ENCODE peak calls at places on chromosome 10, in seven cellular contexts. One of them, this sample, is unnamed.

GRCh38 chr10:124939290-124939689 is 2.6 kb upstream of the ZRANB1 start:
- DNase-seq in endothelial cell: no peak
- DNase-seq in heart right ventricle: no peak
- DNase-seq in progenitor cell of endocrine pancreas: no peak
- DNase-seq in mucosa of descending colon: no peak
- DNase-seq in GM23338: no peak
- DNase-seq in MM.1S: no peak
- DNase-seq in this sample: no peak

GRCh38 chr10:124287791-124288190 is 130.9 kb downstream of the OAT start:
- DNase-seq in endothelial cell: no peak
- DNase-seq in heart right ventricle: no peak
- DNase-seq in progenitor cell of endocrine pancreas: no peak
- DNase-seq in mucosa of descending colon: no peak
- DNase-seq in GM23338: no peak
- DNase-seq in MM.1S: no peak
- DNase-seq in this sample: no peak

GRCh38 chr10:3781458-3782098 is 3.4 kb downstream of the KLF6 start:
- DNase-seq in endothelial cell: peak; percentile 52
- DNase-seq in heart right ventricle: peak; percentile 62
- DNase-seq in progenitor cell of endocrine pancreas: no peak
- DNase-seq in mucosa of descending colon: peak; percentile 74
- DNase-seq in GM23338: no peak
- DNase-seq in MM.1S: no peak
- DNase-seq in this sample: no peak

GRCh38 chr10:110502851-110503301 is 5.2 kb downstream of the DUSP5 start:
- DNase-seq in endothelial cell: no peak
- DNase-seq in heart right ventricle: no peak
- DNase-seq in progenitor cell of endocrine pancreas: no peak
- DNase-seq in mucosa of descending colon: no peak
- DNase-seq in GM23338: no peak
- DNase-seq in MM.1S: peak; percentile 73
- DNase-seq in this sample: peak; percentile 57

GRCh38 chr10:1153253-1153763 is 97.1 kb downstream of the WDR37 start:
- DNase-seq in endothelial cell: no peak
- DNase-seq in heart right ventricle: no peak
- DNase-seq in progenitor cell of endocrine pancreas: no peak
- DNase-seq in mucosa of descending colon: no peak
- DNase-seq in GM23338: no peak
- DNase-seq in MM.1S: no peak
- DNase-seq in this sample: no peak

GRCh38 chr10:62626817-62627216 is 177.7 kb upstream of the ADO start:
- DNase-seq in endothelial cell: no peak
- DNase-seq in heart right ventricle: no peak
- DNase-seq in progenitor cell of endocrine pancreas: no peak
- DNase-seq in mucosa of descending colon: no peak
- DNase-seq in GM23338: peak; percentile 36
- DNase-seq in MM.1S: no peak
- DNase-seq in this sample: no peak

GRCh38 chr10:130485241-130485957 is 349.2 kb downstream of the GLRX3 start:
- DNase-seq in endothelial cell: no peak
- DNase-seq in heart right ventricle: no peak
- DNase-seq in progenitor cell of endocrine pancreas: no peak
- DNase-seq in mucosa of descending colon: no peak
- DNase-seq in GM23338: no peak
- DNase-seq in MM.1S: no peak
- DNase-seq in this sample: no peak

GRCh38 chr10:44960098-44960480 is 487 bp downstream of the RASSF4 start:
- DNase-seq in endothelial cell: no peak
- DNase-seq in heart right ventricle: no peak
- DNase-seq in progenitor cell of endocrine pancreas: no peak
- DNase-seq in mucosa of descending colon: no peak
- DNase-seq in GM23338: peak; percentile 56
- DNase-seq in MM.1S: peak; percentile 44
- DNase-seq in this sample: no peak

GRCh38 chr10:47062801-47063200 is 151.6 kb downstream of the PTPN20 start:
- DNase-seq in endothelial cell: no peak
- DNase-seq in heart right ventricle: no peak
- DNase-seq in progenitor cell of endocrine pancreas: no peak
- DNase-seq in mucosa of descending colon: no peak
- DNase-seq in GM23338: peak; percentile 64
- DNase-seq in MM.1S: no peak
- DNase-seq in this sample: no peak

GRCh38 chr10:73746721-73747120 is 2.5 kb downstream of the SEC24C start:
- DNase-seq in endothelial cell: no peak
- DNase-seq in heart right ventricle: no peak
- DNase-seq in progenitor cell of endocrine pancreas: no peak
- DNase-seq in mucosa of descending colon: no peak
- DNase-seq in GM23338: no peak
- DNase-seq in MM.1S: no peak
- DNase-seq in this sample: no peak

GRCh38 chr10:32005050-32005449 is 51.2 kb downstream of the KIF5B start:
- DNase-seq in endothelial cell: peak; percentile 46
- DNase-seq in heart right ventricle: no peak
- DNase-seq in progenitor cell of endocrine pancreas: no peak
- DNase-seq in mucosa of descending colon: no peak
- DNase-seq in GM23338: peak; percentile 75
- DNase-seq in MM.1S: peak; percentile 59
- DNase-seq in this sample: peak; percentile 34

GRCh38 chr10:101299211-101299610 is 54.8 kb upstream of the BTRC start:
- DNase-seq in endothelial cell: no peak
- DNase-seq in heart right ventricle: no peak
- DNase-seq in progenitor cell of endocrine pancreas: no peak
- DNase-seq in mucosa of descending colon: no peak
- DNase-seq in GM23338: no peak
- DNase-seq in MM.1S: no peak
- DNase-seq in this sample: no peak

GRCh38 chr10:117441812-117442443 is 66.7 kb upstream of the PDZD8 start:
- DNase-seq in endothelial cell: no peak
- DNase-seq in heart right ventricle: no peak
- DNase-seq in progenitor cell of endocrine pancreas: no peak
- DNase-seq in mucosa of descending colon: no peak
- DNase-seq in GM23338: no peak
- DNase-seq in MM.1S: no peak
- DNase-seq in this sample: no peak

GRCh38 chr10:99658622-99659030 is 683 bp upstream of the ENTPD7 start:
- DNase-seq in endothelial cell: peak; percentile 13
- DNase-seq in heart right ventricle: peak; percentile 25
- DNase-seq in progenitor cell of endocrine pancreas: no peak
- DNase-seq in mucosa of descending colon: peak; percentile 80
- DNase-seq in GM23338: peak; percentile 40
- DNase-seq in MM.1S: no peak
- DNase-seq in this sample: no peak

GRCh38 chr10:119006451-119007210 is 22.9 kb upstream of the NANOS1 start:
- DNase-seq in endothelial cell: no peak
- DNase-seq in heart right ventricle: no peak
- DNase-seq in progenitor cell of endocrine pancreas: no peak
- DNase-seq in mucosa of descending colon: no peak
- DNase-seq in GM23338: no peak
- DNase-seq in MM.1S: no peak
- DNase-seq in this sample: no peak

GRCh38 chr10:34316154-34316553 is 498.9 kb downstream of the PARD3 start:
- DNase-seq in endothelial cell: no peak
- DNase-seq in heart right ventricle: no peak
- DNase-seq in progenitor cell of endocrine pancreas: no peak
- DNase-seq in mucosa of descending colon: no peak
- DNase-seq in GM23338: no peak
- DNase-seq in MM.1S: no peak
- DNase-seq in this sample: no peak

GRCh38 chr10:72426982-72427381 is 72.3 kb upstream of the DNAJB12 start:
- DNase-seq in endothelial cell: peak; percentile 32
- DNase-seq in heart right ventricle: no peak
- DNase-seq in progenitor cell of endocrine pancreas: no peak
- DNase-seq in mucosa of descending colon: no peak
- DNase-seq in GM23338: peak; percentile 79
- DNase-seq in MM.1S: no peak
- DNase-seq in this sample: no peak

GRCh38 chr10:30160431-30160982 is 101.1 kb upstream of the JCAD start:
- DNase-seq in endothelial cell: no peak
- DNase-seq in heart right ventricle: no peak
- DNase-seq in progenitor cell of endocrine pancreas: no peak
- DNase-seq in mucosa of descending colon: no peak
- DNase-seq in GM23338: no peak
- DNase-seq in MM.1S: no peak
- DNase-seq in this sample: no peak

DNA sequence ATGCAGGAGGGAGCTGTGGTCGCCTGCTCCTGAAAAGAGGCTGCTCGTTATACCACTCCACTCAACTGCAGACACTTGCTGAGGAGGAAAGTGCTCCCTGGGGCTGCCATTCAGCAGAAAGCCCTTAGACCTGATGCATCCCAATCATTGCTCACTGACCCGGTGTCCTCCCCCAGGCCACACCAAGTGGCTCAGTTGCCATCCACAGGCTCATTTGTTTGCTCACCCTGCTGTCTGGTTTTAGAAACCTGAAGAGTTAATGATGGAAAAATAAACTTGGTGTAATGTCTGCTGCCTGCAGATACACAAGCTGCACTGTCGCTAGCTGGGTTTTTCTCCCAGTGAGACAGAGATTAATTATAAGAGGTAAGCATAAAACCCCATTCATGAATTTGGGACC is 280.5 kb downstream of the GFRA1 start:
- DNase-seq in endothelial cell: no peak
- DNase-seq in heart right ventricle: no peak
- DNase-seq in progenitor cell of endocrine pancreas: no peak
- DNase-seq in mucosa of descending colon: no peak
- DNase-seq in GM23338: no peak
- DNase-seq in MM.1S: no peak
- DNase-seq in this sample: no peak
- TF ChIP-seq CTCF in endothelial cell: no peak
- TF ChIP-seq CTCF in heart right ventricle: no peak
- TF ChIP-seq CTCF in progenitor cell of endocrine pancreas: no peak
- TF ChIP-seq CTCF in mucosa of descending colon: no peak
- TF ChIP-seq CTCF in GM23338: no peak
- TF ChIP-seq CTCF in MM.1S: no peak
- TF ChIP-seq CTCF in this sample: no peak

GRCh38 chr10:4867109-4867519 is 41.1 kb downstream of the AKR1E2 start:
- DNase-seq in endothelial cell: no peak
- DNase-seq in heart right ventricle: no peak
- DNase-seq in progenitor cell of endocrine pancreas: no peak
- DNase-seq in mucosa of descending colon: no peak
- DNase-seq in GM23338: no peak
- DNase-seq in MM.1S: no peak
- DNase-seq in this sample: no peak

GRCh38 chr10:4868357-4868657 is 42.3 kb downstream of the AKR1E2 start:
- DNase-seq in endothelial cell: no peak
- DNase-seq in heart right ventricle: no peak
- DNase-seq in progenitor cell of endocrine pancreas: no peak
- DNase-seq in mucosa of descending colon: no peak
- DNase-seq in GM23338: no peak
- DNase-seq in MM.1S: no peak
- DNase-seq in this sample: no peak

GRCh38 chr10:4865945-4866661 is 40.1 kb downstream of the AKR1E2 start:
- DNase-seq in endothelial cell: no peak
- DNase-seq in heart right ventricle: no peak
- DNase-seq in progenitor cell of endocrine pancreas: no peak
- DNase-seq in mucosa of descending colon: no peak
- DNase-seq in GM23338: no peak
- DNase-seq in MM.1S: no peak
- DNase-seq in this sample: no peak

DNA sequence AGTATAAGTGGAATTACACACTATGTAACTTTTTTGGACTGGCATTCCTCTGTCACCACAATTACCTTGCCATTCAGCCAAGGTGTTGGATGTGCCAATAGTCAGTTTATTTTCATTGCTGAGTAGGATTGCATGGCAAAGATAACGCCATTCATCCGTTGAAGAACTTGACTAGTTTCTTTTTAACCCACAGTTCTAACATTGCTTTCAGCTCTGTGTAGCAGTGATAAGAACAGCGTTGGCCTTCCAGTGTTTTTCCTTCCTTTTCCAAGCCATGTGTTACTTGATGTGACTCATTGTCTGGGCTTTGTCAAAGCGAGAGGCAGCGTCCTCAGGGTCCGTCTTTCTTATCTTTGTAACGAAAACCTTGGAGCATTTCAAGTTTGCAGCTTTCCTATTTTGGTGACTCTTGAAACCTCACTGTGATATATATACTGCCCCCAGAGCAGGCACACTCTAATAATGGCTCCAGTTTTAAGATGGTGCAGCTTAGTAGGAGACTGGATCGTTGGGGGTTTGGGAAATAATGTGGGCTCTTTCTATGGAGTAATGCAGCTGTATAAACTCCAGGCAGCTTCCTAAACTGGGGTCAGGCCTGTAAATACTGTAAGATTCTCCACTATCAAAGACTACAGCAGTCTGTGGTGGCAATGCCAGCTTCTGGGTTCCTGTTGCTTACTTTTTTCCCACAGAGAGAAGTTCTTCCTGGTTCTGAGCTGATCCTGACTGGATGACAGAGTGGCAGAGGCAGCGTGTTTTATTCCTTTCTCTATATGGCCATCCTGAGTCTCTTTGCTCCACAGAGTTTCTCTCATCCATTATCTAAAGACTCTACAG is 41.7 kb downstream of the AKR1E2 start:
- DNase-seq in endothelial cell: peak; percentile 25
- DNase-seq in heart right ventricle: no peak
- DNase-seq in progenitor cell of endocrine pancreas: no peak
- DNase-seq in mucosa of descending colon: no peak
- DNase-seq in GM23338: no peak
- DNase-seq in MM.1S: no peak
- DNase-seq in this sample: no peak
- TF ChIP-seq CTCF in endothelial cell: no peak
- TF ChIP-seq CTCF in heart right ventricle: no peak
- TF ChIP-seq CTCF in progenitor cell of endocrine pancreas: no peak
- TF ChIP-seq CTCF in mucosa of descending colon: no peak
- TF ChIP-seq CTCF in GM23338: no peak
- TF ChIP-seq CTCF in MM.1S: no peak
- TF ChIP-seq CTCF in this sample: no peak

GRCh38 chr10:22103701-22104100 is 100.2 kb upstream of the DNAJC1 start:
- DNase-seq in endothelial cell: no peak
- DNase-seq in heart right ventricle: no peak
- DNase-seq in progenitor cell of endocrine pancreas: no peak
- DNase-seq in mucosa of descending colon: no peak
- DNase-seq in GM23338: peak; percentile 63
- DNase-seq in MM.1S: no peak
- DNase-seq in this sample: peak; percentile 28
- TF ChIP-seq CTCF in endothelial cell: no peak
- TF ChIP-seq CTCF in heart right ventricle: no peak
- TF ChIP-seq CTCF in progenitor cell of endocrine pancreas: peak; percentile 43
- TF ChIP-seq CTCF in mucosa of descending colon: no peak
- TF ChIP-seq CTCF in GM23338: peak; percentile 80
- TF ChIP-seq CTCF in MM.1S: peak; percentile 22
- TF ChIP-seq CTCF in this sample: peak; percentile 30

DNA sequence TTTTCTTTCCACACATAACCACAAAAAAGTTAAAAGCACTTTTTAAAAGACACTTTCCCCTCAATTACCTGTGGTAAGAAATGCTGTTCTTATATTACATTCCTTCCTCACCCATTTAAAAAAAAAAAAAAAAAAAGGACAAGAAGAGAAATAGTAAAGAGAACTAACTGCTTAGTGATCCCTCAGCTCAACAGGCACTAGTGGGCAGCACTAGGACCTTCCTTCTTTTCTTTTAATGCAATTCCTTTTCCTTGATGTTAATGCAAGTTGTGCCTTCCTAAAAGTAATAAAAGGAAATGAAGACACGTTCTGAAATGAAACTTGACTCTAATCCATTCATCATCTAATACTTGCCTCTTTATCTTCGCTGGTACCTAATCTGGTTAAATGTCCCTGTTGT is 189.6 kb downstream of the TCF7L2 start:
- DNase-seq in endothelial cell: no peak
- DNase-seq in heart right ventricle: no peak
- DNase-seq in progenitor cell of endocrine pancreas: no peak
- DNase-seq in mucosa of descending colon: no peak
- DNase-seq in GM23338: no peak
- DNase-seq in MM.1S: no peak
- DNase-seq in this sample: no peak
- TF ChIP-seq CTCF in endothelial cell: no peak
- TF ChIP-seq CTCF in heart right ventricle: peak; percentile 20
- TF ChIP-seq CTCF in progenitor cell of endocrine pancreas: peak; percentile 20
- TF ChIP-seq CTCF in mucosa of descending colon: no peak
- TF ChIP-seq CTCF in GM23338: peak; percentile 45
- TF ChIP-seq CTCF in MM.1S: no peak
- TF ChIP-seq CTCF in this sample: no peak

GRCh38 chr10:78258303-78259030 is 224.8 kb downstream of the RPS24 start:
- DNase-seq in endothelial cell: no peak
- DNase-seq in heart right ventricle: no peak
- DNase-seq in progenitor cell of endocrine pancreas: no peak
- DNase-seq in mucosa of descending colon: no peak
- DNase-seq in GM23338: peak; percentile 28
- DNase-seq in MM.1S: no peak
- DNase-seq in this sample: no peak
- TF ChIP-seq CTCF in endothelial cell: no peak
- TF ChIP-seq CTCF in heart right ventricle: no peak
- TF ChIP-seq CTCF in progenitor cell of endocrine pancreas: peak; percentile 17
- TF ChIP-seq CTCF in mucosa of descending colon: no peak
- TF ChIP-seq CTCF in GM23338: peak; percentile 60
- TF ChIP-seq CTCF in MM.1S: no peak
- TF ChIP-seq CTCF in this sample: no peak

This sample was measured in GM10248.